ENCODE peak calls at places on chromosomes 5 and 9, in eight cellular contexts. J is PC-9, H is neuronal stem cell, G is IMR-90, E is A549, X is mammary epithelial cell, C is fibroblast of lung, Q is PC-3. S is an unnamed sample. For H3K9me3 and H3K4me1, the result is how much of the 10 kb centered on the place peaks cover.

GRCh38 chr9:108486791-108487190 is 369.0 kb downstream of the ACTL7B start:
- DNase-seq in J (no peak), H (no peak), G (no peak), E (no peak), X (peak), C (peak), Q (no peak), S (peak)

GRCh38 chr9:116686693-116687073 is 422 bp upstream of the TRIM32 start:
- DNase-seq in J (no peak), H (no peak), G (peak), E (no peak), X (no peak), C (no peak), Q (peak), S (no peak)

GRCh38 chr5:1704676-1705075 is 95.0 kb downstream of the MRPL36 start:
- DNase-seq in J (no peak), H (no peak), G (no peak), E (no peak), X (no peak), C (no peak), Q (no peak), S (no peak)

GRCh38 chr5:15823413-15823812 is 323.4 kb downstream of the FBXL7 start:
- DNase-seq in J (no peak), H (no peak), G (peak), E (no peak), X (no peak), C (peak), Q (no peak), S (no peak)

GRCh38 chr9:96209407-96210031 is 92.5 kb downstream of the HSD17B3 start:
- DNase-seq in J (no peak), H (no peak), G (peak), E (no peak), X (no peak), C (peak), Q (peak), S (no peak)

GRCh38 chr9:89137548-89138462 is 40.8 kb downstream of the SHC3 start:
- DNase-seq in J (peak), H (no peak), G (peak), E (peak), X (peak), C (peak), Q (peak), S (no peak)

GRCh38 chr9:104911029-104911607 is 16.8 kb downstream of the ABCA1 start:
- DNase-seq in J (no peak), H (no peak), G (peak), E (no peak), X (no peak), C (peak), Q (peak), S (no peak)

GRCh38 chr5:51598026-51598425 is 214.8 kb downstream of the ISL1 start:
- DNase-seq in J (no peak), H (no peak), G (no peak), E (no peak), X (no peak), C (no peak), Q (no peak), S (no peak)

GRCh38 chr5:90050135-90050534 is 359.4 kb downstream of the CETN3 start:
- DNase-seq in J (no peak), H (no peak), G (no peak), E (no peak), X (peak), C (peak), Q (no peak), S (no peak)

GRCh38 chr9:121954477-121955175 is 138.5 kb downstream of the TTLL11 start:
- DNase-seq in J (no peak), H (no peak), G (peak), E (no peak), X (no peak), C (peak), Q (no peak), S (no peak)

GRCh38 chr5:116382025-116382873 is 192.4 kb downstream of the SEMA6A start:
- DNase-seq in J (no peak), H (no peak), G (no peak), E (no peak), X (no peak), C (no peak), Q (no peak), S (no peak)

GRCh38 chr5:124923131-124923530 is 176.7 kb upstream of the ZNF608 start:
- DNase-seq in J (no peak), H (no peak), G (peak), E (no peak), X (no peak), C (peak), Q (no peak), S (no peak)

GRCh38 chr9:10274156-10274555 is 338.6 kb downstream of the PTPRD start:
- DNase-seq in J (no peak), H (no peak), G (no peak), E (no peak), X (no peak), C (no peak), Q (no peak), S (no peak)

GRCh38 chr9:77421506-77422265 is 226.4 kb downstream of the GNA14 start:
- DNase-seq in J (no peak), H (no peak), G (peak), E (no peak), X (no peak), C (peak), Q (no peak), S (no peak)

GRCh38 chr9:24035816-24036215 is 209.8 kb upstream of the ELAVL2 start:
- DNase-seq in J (no peak), H (no peak), G (no peak), E (no peak), X (no peak), C (no peak), Q (no peak), S (no peak)

GRCh38 chr9:128408963-128409431 is 11.7 kb upstream of the CERCAM start:
- DNase-seq in J (no peak), H (peak), G (no peak), E (no peak), X (no peak), C (no peak), Q (no peak), S (no peak)

GRCh38 chr5:86981898-86982297 is 285.8 kb upstream of the RASA1 start:
- DNase-seq in J (no peak), H (no peak), G (no peak), E (no peak), X (peak), C (no peak), Q (peak), S (no peak)

GRCh38 chr9:86940774-86941173 is 6.5 kb downstream of the GAS1 start:
- DNase-seq in J (no peak), H (no peak), G (no peak), E (no peak), X (no peak), C (no peak), Q (no peak), S (no peak)

GRCh38 chr9:99544526-99544925 is 277.2 kb upstream of the NR4A3 start:
- DNase-seq in J (no peak), H (no peak), G (no peak), E (no peak), X (no peak), C (no peak), Q (no peak), S (no peak)

GRCh38 chr5:2919310-2920018 is 168.0 kb upstream of the IRX2 start:
- DNase-seq in J (no peak), H (no peak), G (no peak), E (no peak), X (no peak), C (no peak), Q (no peak), S (no peak)

GRCh38 chr5:2917524-2917923 is 166.0 kb upstream of the IRX2 start:
- DNase-seq in J (no peak), H (no peak), G (no peak), E (no peak), X (no peak), C (no peak), Q (no peak), S (no peak)

GRCh38 chr5:2921176-2921575 is 169.7 kb upstream of the IRX2 start:
- DNase-seq in J (no peak), H (no peak), G (no peak), E (no peak), X (no peak), C (no peak), Q (no peak), S (no peak)

GRCh38 chr5:2920312-2920711 is 168.8 kb upstream of the IRX2 start:
- DNase-seq in J (no peak), H (no peak), G (no peak), E (no peak), X (no peak), C (no peak), Q (no peak), S (no peak)

GRCh38 chr5:2921651-2922050 is 170.2 kb upstream of the IRX2 start:
- DNase-seq in J (no peak), H (no peak), G (no peak), E (no peak), X (no peak), C (no peak), Q (no peak), S (no peak)
- H3K9me3 ChIP-seq in J (under half), H (under half), G (under half), E (under half), X (under half), C (under half), Q (under half), S (under half)

DNA sequence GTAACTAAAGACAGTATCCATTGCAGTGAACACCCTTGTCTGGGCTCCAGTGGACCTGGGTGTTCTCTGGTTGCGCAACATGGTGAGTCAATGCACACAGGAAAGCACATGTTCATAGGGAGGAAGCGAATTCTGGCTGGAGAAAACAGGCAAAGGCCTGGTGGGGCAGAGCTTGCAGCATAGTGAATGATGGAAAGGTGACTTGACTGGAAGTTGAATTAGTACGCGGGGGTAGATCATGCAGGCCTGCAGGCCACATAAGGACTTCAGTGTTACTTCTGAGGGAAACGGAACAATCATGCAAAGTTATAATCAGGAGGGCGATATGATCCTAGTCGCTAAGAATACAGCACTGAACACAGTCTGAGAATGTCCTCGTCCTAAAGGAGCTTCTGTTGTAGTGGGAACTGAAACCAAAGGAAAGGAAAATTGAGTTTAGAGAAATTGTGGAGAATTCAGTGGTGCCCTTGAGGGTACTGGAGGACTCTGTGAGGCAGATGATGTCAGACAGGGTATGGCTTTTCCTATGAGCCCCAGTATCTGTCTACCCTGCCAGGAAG is 71.9 kb upstream of the RANBP3L start:
- DNase-seq in J (peak), H (no peak), G (peak), E (no peak), X (peak), C (peak), Q (peak), S (no peak)
- H3K4me2 ChIP-seq in J (no peak), H (no peak), G (no peak), E (no peak), X (peak), C (no peak), Q (no peak), S (no peak)

DNA sequence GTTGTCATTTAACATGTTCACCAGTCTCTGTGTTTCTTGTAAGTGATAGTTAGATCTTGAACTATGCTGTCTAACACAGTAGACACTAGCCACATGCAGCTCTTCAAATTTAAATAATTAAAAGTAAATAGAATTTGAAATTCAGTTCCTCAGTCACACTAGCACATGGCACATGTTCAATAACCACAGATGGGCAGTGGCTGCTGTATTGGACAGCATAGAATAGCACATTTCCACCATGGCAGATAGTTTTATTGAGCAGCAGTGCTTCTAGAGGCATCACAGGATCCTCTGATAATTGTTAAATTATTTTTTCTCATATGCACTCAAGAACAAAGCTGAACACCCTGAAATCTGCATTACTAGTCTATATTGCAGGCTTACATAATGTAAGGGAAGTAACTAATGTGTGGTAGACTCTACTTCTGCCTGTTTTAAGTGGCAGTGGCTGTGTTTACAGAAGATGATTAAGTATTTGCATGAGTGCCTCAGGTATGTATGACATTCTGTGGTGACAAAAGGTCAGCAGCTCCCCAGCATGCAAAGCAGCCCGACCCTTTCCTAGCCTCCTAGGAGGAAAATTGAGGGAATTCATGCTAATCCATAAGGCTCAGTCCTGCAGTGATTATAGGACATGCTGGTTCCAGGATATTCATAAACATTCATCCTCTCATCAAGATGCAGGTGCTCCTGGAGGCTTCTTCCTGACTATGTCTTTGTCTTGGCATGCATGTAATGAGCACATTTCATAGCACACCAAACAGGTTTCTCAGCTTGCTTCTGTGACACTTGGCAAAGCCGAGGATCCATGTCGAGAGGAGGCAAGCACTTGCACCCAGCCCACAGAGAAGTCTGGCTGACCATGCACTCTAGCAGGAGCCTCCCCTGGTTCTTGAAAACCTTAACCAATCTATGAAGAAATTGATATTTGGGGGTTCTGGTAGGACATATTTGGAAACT is 45.5 kb downstream of the SH3RF2 start:
- DNase-seq in J (peak), H (no peak), G (no peak), E (no peak), X (peak), C (peak), Q (peak), S (no peak)
- H3K4me1 ChIP-seq in J (under half), H (under half), G (under half), E (half or more), X (under half), C (under half), Q (under half), S (under half)

GRCh38 chr5:40694433-40694832 is 14.7 kb downstream of the PTGER4 start:
- DNase-seq in J (no peak), H (no peak), G (no peak), E (no peak), X (no peak), C (no peak), Q (no peak), S (no peak)

DNA sequence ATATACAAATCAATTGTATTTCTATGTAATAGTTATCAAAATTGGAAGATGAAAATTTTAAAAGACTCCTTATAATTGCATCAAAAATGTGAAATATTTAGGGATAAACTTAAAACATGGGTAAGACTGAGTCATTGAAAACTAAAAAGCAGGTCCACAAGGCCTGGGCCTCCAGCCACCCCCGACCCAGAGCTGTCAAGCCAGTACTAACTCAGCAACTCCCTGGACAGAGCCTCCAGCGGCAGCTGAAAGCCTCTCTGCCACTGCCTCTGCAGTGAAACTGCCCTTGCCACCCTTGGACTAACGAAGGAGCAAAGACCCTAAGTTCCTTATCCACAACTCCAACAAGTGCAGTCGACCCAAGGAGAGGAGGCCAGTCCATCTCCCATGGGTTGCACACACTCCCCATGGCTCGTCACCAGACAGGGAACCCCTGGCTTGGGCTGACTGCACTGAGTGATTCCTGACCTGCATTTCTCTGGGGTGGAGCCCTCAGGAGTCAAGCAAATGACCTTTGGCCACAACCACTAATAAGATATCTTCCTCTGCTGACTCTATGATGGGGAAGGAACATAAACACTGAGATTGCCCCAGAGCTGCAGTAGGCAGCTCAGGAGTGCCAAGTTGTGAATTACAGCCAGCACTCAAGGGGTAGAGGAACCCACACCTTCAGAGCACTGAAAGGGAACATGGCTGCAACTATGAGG is 20.6 kb downstream of the PTGER4 start:
- DNase-seq in J (no peak), H (no peak), G (no peak), E (no peak), X (no peak), C (no peak), Q (no peak), S (no peak)
- H3K9me3 ChIP-seq in J (under half), H (under half), G (under half), E (under half), X (under half), C (under half), Q (under half), S (under half)

S was measured in MM.1S.